ENCODE peak calls at places on chromosomes 2 and 18, in six cellular contexts. P is upper lobe of left lung, C is A549, D is GM12878, V is K562, T is HepG2. F is an unnamed sample.

GRCh38 chr2:241890524-241891235 is 21.2 kb downstream of the RTP5 start:
- ATAC-seq in D (no peak), C (no peak), T (no peak), V (no peak), P (no peak), F (no peak)

GRCh38 chr2:70489165-70489564 is 64.5 kb downstream of the TGFA start:
- ATAC-seq in T (no peak), C (no peak), P (peak; percentile 20), D (no peak), V (no peak), F (no peak)

GRCh38 chr2:203694186-203694585 is 12.3 kb upstream of the CD28 start:
- ATAC-seq in V (no peak), P (no peak), C (no peak), D (no peak), T (no peak), F (no peak)

GRCh38 chr18:75131455-75132000 is 77.4 kb downstream of the PTGR3 start:
- ATAC-seq in V (no peak), D (no peak), C (no peak), T (no peak), P (no peak), F (no peak)

GRCh38 chr2:170350929-170351826 is 173.2 kb downstream of the MYO3B start:
- ATAC-seq in V (peak; percentile 63), C (peak; percentile 65), T (peak; percentile 61), D (peak; percentile 21), P (no peak), F (no peak)

GRCh38 chr18:57585846-57586242 is 658 bp downstream of the FECH start:
- ATAC-seq in D (peak; percentile 13), P (no peak), T (peak; percentile 32), V (peak; percentile 2), C (peak; percentile 43), F (no peak)

GRCh38 chr2:985317-985898 is 34.8 kb downstream of the SNTG2 start:
- ATAC-seq in T (no peak), C (no peak), D (no peak), V (no peak), P (no peak), F (no peak)

GRCh38 chr18:23583071-23583865 is 3.0 kb downstream of the NPC1 start:
- ATAC-seq in D (no peak), C (no peak), V (no peak), T (peak; percentile 14), P (no peak), F (no peak)

GRCh38 chr2:8595428-8595805 is 86.4 kb upstream of the ID2 start:
- ATAC-seq in D (no peak), V (no peak), C (no peak), T (no peak), P (no peak), F (no peak)

GRCh38 chr2:71449343-71449742 is 4.0 kb upstream of the DYSF start:
- ATAC-seq in V (no peak), C (no peak), P (no peak), T (no peak), D (peak; percentile 43), F (no peak)

GRCh38 chr2:189406612-189407011 is 34.7 kb upstream of the WDR75 start:
- ATAC-seq in D (no peak), C (no peak), P (no peak), V (no peak), T (no peak), F (no peak)

GRCh38 chr2:189407944-189408209 is 33.4 kb upstream of the WDR75 start:
- ATAC-seq in D (peak; percentile 60), T (no peak), P (no peak), C (peak; percentile 55), V (no peak), F (no peak)

GRCh38 chr2:189409136-189409535 is 32.1 kb upstream of the WDR75 start:
- ATAC-seq in D (no peak), V (no peak), C (no peak), P (no peak), T (no peak), F (no peak)

GRCh38 chr2:189408294-189408693 is 33.0 kb upstream of the WDR75 start:
- ATAC-seq in P (no peak), D (peak; percentile 22), V (no peak), C (peak; percentile 27), T (no peak), F (no peak)

DNA sequence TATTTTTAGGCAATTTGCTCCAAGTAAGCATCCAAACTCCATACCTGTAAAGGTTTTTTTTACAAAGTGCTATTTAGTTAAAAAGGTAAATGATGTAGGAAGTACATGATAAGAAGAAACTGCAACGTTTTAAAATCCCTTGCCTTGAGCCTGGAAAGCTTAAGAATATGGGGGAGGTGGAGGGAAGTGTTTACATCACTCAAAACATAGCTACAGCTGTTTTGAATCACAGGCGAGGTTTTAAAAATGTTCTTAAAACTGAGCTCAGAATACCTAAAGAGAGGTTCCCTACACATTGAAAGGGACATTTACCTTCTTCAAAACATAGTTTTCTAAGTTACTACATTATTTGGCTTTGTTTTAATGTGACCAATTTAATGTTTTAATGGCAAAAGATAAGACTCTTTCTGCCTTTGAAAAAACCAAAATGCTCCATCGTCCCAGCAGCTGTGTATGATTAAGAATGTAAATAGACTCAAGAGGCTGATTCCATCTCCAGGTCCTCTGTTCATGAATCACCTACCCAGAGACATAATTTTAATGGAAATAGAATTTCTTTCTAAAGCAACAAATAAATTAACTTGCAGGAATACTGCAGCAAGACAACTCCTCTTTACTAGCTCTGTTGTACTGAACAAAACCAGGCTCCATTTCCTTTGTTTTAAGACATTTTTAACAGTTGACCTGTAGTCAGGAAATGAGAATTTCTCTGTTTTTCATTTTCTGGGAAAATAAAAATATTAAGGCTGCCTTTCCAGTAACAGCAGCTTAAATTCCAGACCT is 33.9 kb upstream of the WDR75 start:
- ATAC-seq in T (no peak), C (peak; percentile 88), P (no peak), V (no peak), D (peak; percentile 15), F (no peak)
- TF ChIP-seq EP300 in T (no peak), C (no peak), P (no peak), V (no peak), D (no peak), F (no peak)

GRCh38 chr2:193670478-193670877 is 1475.7 kb upstream of the TMEFF2 start:
- ATAC-seq in D (no peak), C (no peak), T (no peak), P (no peak), V (no peak), F (no peak)
- TF ChIP-seq EP300 in D (no peak), C (no peak), T (no peak), P (no peak), V (no peak), F (no peak)

GRCh38 chr2:226030369-226031077 is 631.0 kb downstream of the NYAP2 start:
- ATAC-seq in D (no peak), T (peak; percentile 64), C (peak; percentile 55), P (peak; percentile 22), V (no peak), F (no peak)

GRCh38 chr2:226031962-226032441 is 632.5 kb downstream of the NYAP2 start:
- ATAC-seq in C (peak; percentile 35), V (no peak), T (peak; percentile 60), P (no peak), D (no peak), F (no peak)

DNA sequence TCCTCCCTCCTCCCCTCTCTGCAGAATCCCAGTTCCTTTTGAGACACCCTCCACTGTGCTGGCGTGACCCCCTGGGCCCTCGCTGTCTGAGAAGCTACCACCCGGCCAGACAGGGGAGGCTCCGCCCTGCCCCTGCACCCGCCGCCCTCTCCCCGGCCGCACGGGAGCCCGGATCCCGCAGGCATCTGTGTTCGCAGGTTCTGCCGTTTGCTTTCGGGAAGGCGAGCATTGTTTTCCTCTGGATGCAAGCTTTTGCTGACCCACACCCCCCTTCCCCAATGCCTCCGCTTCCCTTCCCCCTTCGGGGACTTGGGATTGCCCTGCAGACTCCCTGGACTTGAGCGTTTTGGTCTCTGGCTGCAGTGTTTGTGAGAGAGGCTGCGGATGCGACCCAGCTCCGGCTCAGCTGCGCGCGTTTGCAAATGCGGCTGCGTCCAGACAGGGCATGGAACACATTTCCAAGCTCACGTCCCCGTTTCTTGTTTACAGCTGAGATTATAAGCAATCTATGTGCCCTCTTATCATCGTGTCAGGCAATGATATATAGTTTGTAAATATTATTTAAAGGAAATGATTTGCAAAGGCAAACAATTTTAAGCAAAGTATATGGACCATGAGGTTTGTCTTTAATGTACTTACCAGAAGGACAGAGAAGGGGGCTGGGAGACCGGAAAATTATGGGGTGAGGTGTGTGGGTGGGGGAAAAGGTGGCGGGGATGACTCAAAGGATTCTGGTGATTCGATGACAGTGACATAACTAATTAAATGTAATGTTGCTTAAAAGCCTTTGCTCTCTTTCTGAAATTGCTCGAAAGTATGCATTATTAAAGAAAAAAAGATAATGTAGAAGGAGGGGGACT is 631.8 kb downstream of the NYAP2 start:
- ATAC-seq in C (peak; percentile 98), P (peak; percentile 89), T (peak; percentile 97), V (no peak), D (peak; percentile 56), F (peak; percentile 86)
- TF ChIP-seq EP300 in C (no peak), P (no peak), T (no peak), V (no peak), D (no peak), F (no peak)

GRCh38 chr2:103669579-103669978 is 907.7 kb downstream of the TMEM182 start:
- ATAC-seq in D (no peak), V (no peak), P (no peak), T (no peak), C (no peak), F (no peak)
- TF ChIP-seq EP300 in D (no peak), V (no peak), P (no peak), T (no peak), C (no peak), F (no peak)

DNA sequence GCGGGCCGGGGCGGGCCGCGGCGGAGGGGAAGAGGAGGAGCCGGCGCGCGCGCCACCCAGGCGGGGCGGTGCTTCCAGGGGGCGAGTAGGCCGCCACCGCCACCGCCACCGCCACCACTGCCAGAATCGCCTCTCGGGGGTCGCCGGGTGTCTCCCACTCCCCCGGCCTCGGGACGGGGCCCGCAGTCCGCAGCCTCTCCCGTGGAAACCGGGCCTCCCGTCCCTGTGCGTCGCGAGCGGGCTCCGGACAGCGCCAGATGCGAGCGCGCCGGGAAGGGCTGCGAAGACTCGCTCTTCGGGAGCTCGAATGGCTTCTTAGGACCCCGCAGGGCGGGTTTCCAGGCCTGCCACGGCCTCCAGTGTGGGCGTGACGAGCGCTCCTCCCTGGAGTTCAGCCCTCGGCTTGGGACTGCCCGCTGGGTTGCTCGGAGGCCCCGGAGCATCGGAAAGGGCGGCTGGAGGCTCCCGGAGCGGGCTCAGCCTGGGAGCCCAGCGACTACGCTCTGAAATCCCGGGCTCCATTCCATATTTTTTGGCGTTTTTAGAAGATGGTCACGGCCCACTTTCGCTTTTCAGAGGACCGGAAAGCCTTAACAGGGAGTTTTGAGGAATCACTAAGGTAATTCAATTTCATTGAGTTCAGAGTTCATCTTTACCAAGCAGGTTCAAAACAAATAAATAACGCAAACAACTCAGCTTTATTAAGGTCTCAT is 391 bp upstream of the KDSR start:
- ATAC-seq in P (peak; percentile 99), T (peak; percentile 96), C (peak; percentile 97), D (peak; percentile 92), V (peak; percentile 96), F (peak; percentile 98)
- TF ChIP-seq EP300 in P (no peak), T (no peak), C (no peak), D (no peak), V (no peak), F (no peak)

DNA sequence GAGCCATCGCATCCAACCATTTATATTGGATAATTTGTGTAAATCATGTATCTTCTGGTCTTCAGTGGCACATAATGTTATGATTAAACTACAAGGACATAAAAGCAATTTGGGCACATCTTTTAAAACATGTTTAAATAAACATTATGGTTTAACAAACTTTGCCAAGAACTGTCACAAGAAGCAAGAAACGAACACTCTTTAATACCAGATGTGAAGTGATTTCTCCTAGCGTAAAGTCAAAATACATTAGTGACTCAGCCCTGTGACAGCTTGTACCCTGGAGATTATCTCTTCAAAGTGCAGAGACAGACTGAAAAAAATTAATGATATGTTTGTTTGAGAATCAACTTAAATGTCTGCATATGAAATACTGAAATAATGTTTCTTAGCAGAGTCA is 39.9 kb downstream of the DSEL start:
- ATAC-seq in P (no peak), V (no peak), T (no peak), D (no peak), C (no peak), F (no peak)
- TF ChIP-seq EP300 in P (no peak), V (no peak), T (no peak), D (no peak), C (no peak), F (no peak)

F was measured in gastroesophageal sphincter.